ENCODE peak calls at places on chromosome 7, in eight cellular contexts. One of them, this sample, is unnamed.

GRCh38 chr7:33107136-33108066 is 1.8 kb downstream of the RP9 start:
- DNase-seq in Panc1: no peak
- DNase-seq in testis: peak
- DNase-seq in fibroblast of lung: peak
- DNase-seq in esophagus muscularis mucosa: no peak
- DNase-seq in prostate gland: no peak
- DNase-seq in cardiac muscle cell: peak
- DNase-seq in Caco-2: no peak
- DNase-seq in this sample: no peak

GRCh38 chr7:17769918-17770317 is 170.4 kb downstream of the SNX13 start:
- DNase-seq in fibroblast of lung: peak
- DNase-seq in Caco-2: peak
- DNase-seq in testis: peak
- DNase-seq in prostate gland: peak
- DNase-seq in cardiac muscle cell: peak
- DNase-seq in esophagus muscularis mucosa: no peak
- DNase-seq in Panc1: peak
- DNase-seq in this sample: peak

GRCh38 chr7:83301416-83301815 is 138.7 kb upstream of the PCLO start:
- DNase-seq in Caco-2: no peak
- DNase-seq in esophagus muscularis mucosa: no peak
- DNase-seq in Panc1: no peak
- DNase-seq in fibroblast of lung: peak
- DNase-seq in cardiac muscle cell: no peak
- DNase-seq in testis: no peak
- DNase-seq in prostate gland: no peak
- DNase-seq in this sample: no peak

GRCh38 chr7:13800694-13801448 is 188.6 kb downstream of the ETV1 start:
- DNase-seq in prostate gland: no peak
- DNase-seq in testis: no peak
- DNase-seq in Caco-2: no peak
- DNase-seq in Panc1: no peak
- DNase-seq in esophagus muscularis mucosa: no peak
- DNase-seq in fibroblast of lung: peak
- DNase-seq in cardiac muscle cell: no peak
- DNase-seq in this sample: no peak

GRCh38 chr7:147012670-147013069 is 896.1 kb downstream of the CNTNAP2 start:
- DNase-seq in Panc1: no peak
- DNase-seq in Caco-2: no peak
- DNase-seq in esophagus muscularis mucosa: no peak
- DNase-seq in cardiac muscle cell: no peak
- DNase-seq in testis: no peak
- DNase-seq in fibroblast of lung: no peak
- DNase-seq in prostate gland: no peak
- DNase-seq in this sample: no peak

GRCh38 chr7:48875300-48875916 is 48.9 kb upstream of the CDC14C start:
- DNase-seq in cardiac muscle cell: peak
- DNase-seq in Caco-2: peak
- DNase-seq in fibroblast of lung: peak
- DNase-seq in prostate gland: peak
- DNase-seq in testis: peak
- DNase-seq in Panc1: peak
- DNase-seq in esophagus muscularis mucosa: no peak
- DNase-seq in this sample: no peak

GRCh38 chr7:25879799-25880198 is 272.2 kb upstream of the NFE2L3 start:
- DNase-seq in esophagus muscularis mucosa: no peak
- DNase-seq in Caco-2: no peak
- DNase-seq in testis: no peak
- DNase-seq in fibroblast of lung: no peak
- DNase-seq in cardiac muscle cell: no peak
- DNase-seq in Panc1: no peak
- DNase-seq in prostate gland: no peak
- DNase-seq in this sample: no peak

GRCh38 chr7:9981950-9982349 is 991.7 kb upstream of the PHF14 start:
- DNase-seq in Caco-2: no peak
- DNase-seq in testis: no peak
- DNase-seq in cardiac muscle cell: peak
- DNase-seq in fibroblast of lung: no peak
- DNase-seq in esophagus muscularis mucosa: no peak
- DNase-seq in prostate gland: no peak
- DNase-seq in Panc1: no peak
- DNase-seq in this sample: no peak

GRCh38 chr7:155489158-155489840 is 31.4 kb downstream of the EN2 start:
- DNase-seq in prostate gland: no peak
- DNase-seq in Panc1: no peak
- DNase-seq in Caco-2: no peak
- DNase-seq in fibroblast of lung: no peak
- DNase-seq in esophagus muscularis mucosa: no peak
- DNase-seq in testis: no peak
- DNase-seq in cardiac muscle cell: no peak
- DNase-seq in this sample: peak

GRCh38 chr7:155490697-155491628 is 33.0 kb downstream of the EN2 start:
- DNase-seq in esophagus muscularis mucosa: no peak
- DNase-seq in prostate gland: no peak
- DNase-seq in cardiac muscle cell: no peak
- DNase-seq in fibroblast of lung: no peak
- DNase-seq in testis: peak
- DNase-seq in Panc1: no peak
- DNase-seq in Caco-2: no peak
- DNase-seq in this sample: peak

GRCh38 chr7:155491812-155492211 is 33.9 kb downstream of the EN2 start:
- DNase-seq in testis: no peak
- DNase-seq in fibroblast of lung: no peak
- DNase-seq in cardiac muscle cell: no peak
- DNase-seq in Caco-2: no peak
- DNase-seq in prostate gland: no peak
- DNase-seq in esophagus muscularis mucosa: no peak
- DNase-seq in Panc1: no peak
- DNase-seq in this sample: no peak

GRCh38 chr7:155488483-155489127 is 30.7 kb downstream of the EN2 start:
- DNase-seq in Panc1: no peak
- DNase-seq in testis: no peak
- DNase-seq in cardiac muscle cell: no peak
- DNase-seq in esophagus muscularis mucosa: no peak
- DNase-seq in Caco-2: no peak
- DNase-seq in fibroblast of lung: no peak
- DNase-seq in prostate gland: no peak
- DNase-seq in this sample: no peak

DNA sequence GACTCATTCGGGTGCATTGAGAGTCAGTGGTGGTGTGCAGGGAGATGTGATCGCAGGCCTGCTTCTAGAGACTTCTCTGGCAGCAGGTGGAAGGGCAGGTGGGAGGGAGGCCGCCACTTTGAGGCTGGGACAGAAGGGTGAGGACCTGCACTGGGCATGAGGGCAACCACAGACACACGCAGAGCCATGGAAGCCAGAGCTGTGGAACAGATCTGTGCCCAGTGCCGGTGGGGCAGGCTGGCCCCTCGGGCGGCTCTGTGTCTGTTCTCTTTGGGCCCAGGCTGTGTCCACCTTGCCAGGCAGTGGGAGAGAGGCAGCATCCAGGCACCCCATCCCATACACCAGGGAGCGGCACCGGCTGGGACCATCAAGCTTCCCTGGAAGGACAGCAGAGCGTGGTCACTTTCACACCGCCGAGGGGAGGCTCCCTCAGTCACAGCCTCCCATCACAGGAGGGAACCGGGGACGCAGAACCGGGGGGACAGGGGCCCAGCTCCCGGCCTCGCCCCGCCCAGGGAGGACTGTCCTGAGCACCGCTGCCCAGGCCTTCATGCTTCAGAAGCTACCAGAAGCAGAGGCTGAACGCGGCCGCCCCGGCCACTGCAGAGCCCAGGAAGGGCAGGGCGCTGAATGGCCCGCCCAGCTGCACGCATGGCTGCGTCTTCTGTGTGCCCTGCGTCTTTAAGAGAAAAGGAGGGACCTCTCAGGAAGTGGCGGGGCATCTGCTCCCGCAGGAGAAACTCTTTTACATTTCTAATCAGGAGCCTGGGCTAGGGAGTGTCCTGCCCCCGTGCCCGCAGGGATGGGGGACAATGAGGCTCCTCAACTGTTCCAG is 32.1 kb downstream of the EN2 start:
- DNase-seq in testis: peak
- DNase-seq in prostate gland: no peak
- DNase-seq in esophagus muscularis mucosa: no peak
- DNase-seq in Panc1: no peak
- DNase-seq in cardiac muscle cell: no peak
- DNase-seq in fibroblast of lung: no peak
- DNase-seq in Caco-2: no peak
- DNase-seq in this sample: no peak
- H3K4me3 ChIP-seq in testis: peak
- H3K4me3 ChIP-seq in prostate gland: peak
- H3K4me3 ChIP-seq in esophagus muscularis mucosa: peak
- H3K4me3 ChIP-seq in Panc1: no peak
- H3K4me3 ChIP-seq in cardiac muscle cell: no peak
- H3K4me3 ChIP-seq in fibroblast of lung: no peak
- H3K4me3 ChIP-seq in Caco-2: no peak
- H3K4me3 ChIP-seq in this sample: peak

GRCh38 chr7:98834949-98835348 is 34.9 kb downstream of the TMEM130 start:
- DNase-seq in Panc1: no peak
- DNase-seq in fibroblast of lung: no peak
- DNase-seq in Caco-2: no peak
- DNase-seq in testis: no peak
- DNase-seq in esophagus muscularis mucosa: no peak
- DNase-seq in prostate gland: no peak
- DNase-seq in cardiac muscle cell: no peak
- DNase-seq in this sample: no peak

GRCh38 chr7:98828368-98828767 is 41.4 kb downstream of the TMEM130 start:
- DNase-seq in testis: no peak
- DNase-seq in Caco-2: no peak
- DNase-seq in fibroblast of lung: no peak
- DNase-seq in Panc1: no peak
- DNase-seq in prostate gland: no peak
- DNase-seq in cardiac muscle cell: no peak
- DNase-seq in esophagus muscularis mucosa: no peak
- DNase-seq in this sample: no peak

GRCh38 chr7:98830972-98831548 is 38.8 kb downstream of the TMEM130 start:
- DNase-seq in Caco-2: no peak
- DNase-seq in Panc1: no peak
- DNase-seq in cardiac muscle cell: no peak
- DNase-seq in prostate gland: no peak
- DNase-seq in esophagus muscularis mucosa: no peak
- DNase-seq in testis: no peak
- DNase-seq in fibroblast of lung: no peak
- DNase-seq in this sample: no peak

GRCh38 chr7:98833022-98833421 is 36.8 kb downstream of the TMEM130 start:
- DNase-seq in cardiac muscle cell: no peak
- DNase-seq in esophagus muscularis mucosa: no peak
- DNase-seq in fibroblast of lung: no peak
- DNase-seq in Caco-2: no peak
- DNase-seq in Panc1: no peak
- DNase-seq in prostate gland: no peak
- DNase-seq in testis: no peak
- DNase-seq in this sample: no peak

DNA sequence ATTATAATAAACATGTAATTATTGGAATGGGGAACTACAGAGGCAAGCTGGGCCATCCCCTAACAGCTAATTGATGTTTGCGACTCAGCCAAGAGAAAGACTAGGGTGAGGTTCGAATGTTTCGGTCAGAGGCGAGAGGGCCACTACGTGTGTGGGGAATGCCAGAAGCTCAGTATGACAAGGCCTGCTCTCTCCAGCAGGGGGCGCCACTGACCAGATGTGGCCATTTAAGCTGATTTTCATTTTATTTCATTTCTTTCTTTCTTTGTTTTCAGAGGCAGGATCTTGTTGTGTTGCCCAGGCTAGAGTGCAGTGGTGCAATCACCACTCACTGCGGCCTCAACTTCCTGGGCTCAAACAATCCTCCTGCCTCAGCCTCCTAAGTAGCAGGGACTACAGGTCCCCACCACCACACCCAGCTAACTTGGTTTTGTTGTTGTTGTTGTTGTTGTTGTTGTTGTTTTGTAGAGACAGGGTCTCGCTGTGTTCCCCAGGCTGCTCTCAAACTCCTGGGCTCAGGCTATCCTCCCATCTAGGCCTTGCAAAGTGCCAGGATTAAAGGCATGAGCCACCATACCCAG is 38.1 kb downstream of the TMEM130 start:
- DNase-seq in cardiac muscle cell: no peak
- DNase-seq in fibroblast of lung: peak
- DNase-seq in Caco-2: no peak
- DNase-seq in testis: peak
- DNase-seq in esophagus muscularis mucosa: no peak
- DNase-seq in Panc1: no peak
- DNase-seq in prostate gland: no peak
- DNase-seq in this sample: no peak
- TF ChIP-seq CTCF in cardiac muscle cell: peak
- TF ChIP-seq CTCF in fibroblast of lung: peak
- TF ChIP-seq CTCF in Caco-2: peak
- TF ChIP-seq CTCF in testis: peak
- TF ChIP-seq CTCF in esophagus muscularis mucosa: no peak
- TF ChIP-seq CTCF in Panc1: peak
- TF ChIP-seq CTCF in prostate gland: no peak
- TF ChIP-seq CTCF in this sample: peak

GRCh38 chr7:16667355-16667754 is 21.4 kb downstream of the BZW2 start:
- DNase-seq in fibroblast of lung: no peak
- DNase-seq in esophagus muscularis mucosa: no peak
- DNase-seq in Panc1: no peak
- DNase-seq in cardiac muscle cell: no peak
- DNase-seq in Caco-2: no peak
- DNase-seq in prostate gland: no peak
- DNase-seq in testis: no peak
- DNase-seq in this sample: no peak

GRCh38 chr7:16660702-16661464 is 14.9 kb downstream of the BZW2 start:
- DNase-seq in fibroblast of lung: peak
- DNase-seq in Caco-2: no peak
- DNase-seq in Panc1: no peak
- DNase-seq in prostate gland: no peak
- DNase-seq in cardiac muscle cell: peak
- DNase-seq in testis: no peak
- DNase-seq in esophagus muscularis mucosa: no peak
- DNase-seq in this sample: no peak

GRCh38 chr7:16657656-16658279 is 11.8 kb downstream of the BZW2 start:
- DNase-seq in prostate gland: no peak
- DNase-seq in Caco-2: peak
- DNase-seq in esophagus muscularis mucosa: no peak
- DNase-seq in testis: no peak
- DNase-seq in fibroblast of lung: peak
- DNase-seq in cardiac muscle cell: peak
- DNase-seq in Panc1: no peak
- DNase-seq in this sample: no peak

GRCh38 chr7:16661924-16662323 is 15.9 kb downstream of the BZW2 start:
- DNase-seq in Panc1: no peak
- DNase-seq in esophagus muscularis mucosa: no peak
- DNase-seq in testis: no peak
- DNase-seq in fibroblast of lung: no peak
- DNase-seq in Caco-2: no peak
- DNase-seq in prostate gland: no peak
- DNase-seq in cardiac muscle cell: peak
- DNase-seq in this sample: no peak
- H3K4me3 ChIP-seq in Panc1: no peak
- H3K4me3 ChIP-seq in esophagus muscularis mucosa: no peak
- H3K4me3 ChIP-seq in testis: no peak
- H3K4me3 ChIP-seq in fibroblast of lung: no peak
- H3K4me3 ChIP-seq in Caco-2: no peak
- H3K4me3 ChIP-seq in prostate gland: no peak
- H3K4me3 ChIP-seq in cardiac muscle cell: peak
- H3K4me3 ChIP-seq in this sample: no peak

DNA sequence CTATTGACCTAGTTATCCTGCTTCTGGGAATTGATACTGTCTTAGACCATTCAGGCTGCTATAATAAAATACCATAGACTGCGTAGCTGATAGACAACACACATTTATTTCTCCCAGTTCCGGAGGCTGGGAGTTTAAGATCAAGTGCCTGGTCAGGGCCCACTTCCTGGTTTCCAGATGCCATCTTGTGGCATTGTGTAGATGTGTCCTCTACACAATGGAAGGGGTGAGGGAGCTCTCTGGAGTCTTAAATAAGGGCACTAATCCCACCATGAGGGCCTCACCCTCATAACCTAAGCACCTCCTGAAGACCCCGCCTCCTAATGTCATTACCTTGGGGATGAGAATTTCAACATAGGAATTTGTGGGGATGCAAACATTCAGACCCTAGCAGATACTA is 62.4 kb downstream of the SLC35B4 start:
- DNase-seq in Caco-2: no peak
- DNase-seq in esophagus muscularis mucosa: no peak
- DNase-seq in Panc1: no peak
- DNase-seq in cardiac muscle cell: no peak
- DNase-seq in fibroblast of lung: peak
- DNase-seq in testis: no peak
- DNase-seq in prostate gland: no peak
- DNase-seq in this sample: no peak
- TF ChIP-seq CTCF in Caco-2: no peak
- TF ChIP-seq CTCF in esophagus muscularis mucosa: no peak
- TF ChIP-seq CTCF in Panc1: peak
- TF ChIP-seq CTCF in cardiac muscle cell: no peak
- TF ChIP-seq CTCF in fibroblast of lung: peak
- TF ChIP-seq CTCF in testis: no peak
- TF ChIP-seq CTCF in prostate gland: no peak
- TF ChIP-seq CTCF in this sample: no peak

This sample was measured in GM12864.